ENCODE peak calls at places on chromosome 6, in ten cellular contexts. One of them, this sample, is unnamed.

GRCh38 chr6:106512048-106512957 is 117.0 kb downstream of the RTN4IP1 start:
- DNase-seq in effector memory CD4-positive, alpha-beta T cell: peak
- DNase-seq in fibroblast of lung: peak
- DNase-seq in NCI-H1092 treated with DMSO at 0.1 percent for 48 hours: peak
- DNase-seq in lower lobe of right lung: peak
- DNase-seq in AML-193: peak
- DNase-seq in MG63: peak
- DNase-seq in memory B cell: peak
- DNase-seq in C1 segment of cervical spinal cord: peak
- DNase-seq in hepatocyte: peak
- DNase-seq in this sample: peak

GRCh38 chr6:162217811-162218450 is 509.6 kb downstream of the PRKN start:
- DNase-seq in AML-193: no peak
- DNase-seq in fibroblast of lung: no peak
- DNase-seq in hepatocyte: no peak
- DNase-seq in effector memory CD4-positive, alpha-beta T cell: no peak
- DNase-seq in lower lobe of right lung: no peak
- DNase-seq in NCI-H1092 treated with DMSO at 0.1 percent for 48 hours: no peak
- DNase-seq in C1 segment of cervical spinal cord: no peak
- DNase-seq in memory B cell: no peak
- DNase-seq in MG63: no peak
- DNase-seq in this sample: no peak

GRCh38 chr6:109738200-109738599 is 47.1 kb downstream of the FIG4 start:
- DNase-seq in MG63: no peak
- DNase-seq in fibroblast of lung: no peak
- DNase-seq in C1 segment of cervical spinal cord: no peak
- DNase-seq in lower lobe of right lung: no peak
- DNase-seq in NCI-H1092 treated with DMSO at 0.1 percent for 48 hours: no peak
- DNase-seq in effector memory CD4-positive, alpha-beta T cell: no peak
- DNase-seq in memory B cell: no peak
- DNase-seq in hepatocyte: no peak
- DNase-seq in AML-193: no peak
- DNase-seq in this sample: no peak

GRCh38 chr6:52543729-52544324 is 33.0 kb downstream of the TRAM2 start:
- DNase-seq in lower lobe of right lung: no peak
- DNase-seq in AML-193: no peak
- DNase-seq in fibroblast of lung: peak
- DNase-seq in hepatocyte: no peak
- DNase-seq in MG63: peak
- DNase-seq in memory B cell: no peak
- DNase-seq in effector memory CD4-positive, alpha-beta T cell: no peak
- DNase-seq in C1 segment of cervical spinal cord: no peak
- DNase-seq in NCI-H1092 treated with DMSO at 0.1 percent for 48 hours: no peak
- DNase-seq in this sample: no peak

GRCh38 chr6:4848382-4849068 is 72.3 kb downstream of the CDYL start:
- DNase-seq in lower lobe of right lung: no peak
- DNase-seq in memory B cell: no peak
- DNase-seq in fibroblast of lung: peak
- DNase-seq in C1 segment of cervical spinal cord: no peak
- DNase-seq in AML-193: no peak
- DNase-seq in NCI-H1092 treated with DMSO at 0.1 percent for 48 hours: no peak
- DNase-seq in MG63: no peak
- DNase-seq in effector memory CD4-positive, alpha-beta T cell: no peak
- DNase-seq in hepatocyte: peak
- DNase-seq in this sample: no peak

GRCh38 chr6:12271997-12272396 is 18.2 kb upstream of the EDN1 start:
- DNase-seq in hepatocyte: no peak
- DNase-seq in lower lobe of right lung: no peak
- DNase-seq in C1 segment of cervical spinal cord: no peak
- DNase-seq in effector memory CD4-positive, alpha-beta T cell: no peak
- DNase-seq in memory B cell: no peak
- DNase-seq in MG63: no peak
- DNase-seq in NCI-H1092 treated with DMSO at 0.1 percent for 48 hours: no peak
- DNase-seq in AML-193: no peak
- DNase-seq in fibroblast of lung: peak
- DNase-seq in this sample: no peak

GRCh38 chr6:111403388-111403787 is 79.6 kb downstream of the REV3L start:
- DNase-seq in AML-193: no peak
- DNase-seq in effector memory CD4-positive, alpha-beta T cell: no peak
- DNase-seq in hepatocyte: no peak
- DNase-seq in fibroblast of lung: no peak
- DNase-seq in lower lobe of right lung: no peak
- DNase-seq in memory B cell: no peak
- DNase-seq in MG63: no peak
- DNase-seq in NCI-H1092 treated with DMSO at 0.1 percent for 48 hours: no peak
- DNase-seq in C1 segment of cervical spinal cord: no peak
- DNase-seq in this sample: no peak

GRCh38 chr6:169528755-169529154 is 173.1 kb downstream of the WDR27 start:
- DNase-seq in lower lobe of right lung: no peak
- DNase-seq in memory B cell: no peak
- DNase-seq in AML-193: no peak
- DNase-seq in C1 segment of cervical spinal cord: no peak
- DNase-seq in effector memory CD4-positive, alpha-beta T cell: no peak
- DNase-seq in hepatocyte: no peak
- DNase-seq in NCI-H1092 treated with DMSO at 0.1 percent for 48 hours: no peak
- DNase-seq in fibroblast of lung: no peak
- DNase-seq in MG63: no peak
- DNase-seq in this sample: no peak

GRCh38 chr6:53982361-53983050 is 128.7 kb upstream of the MLIP start:
- DNase-seq in lower lobe of right lung: no peak
- DNase-seq in memory B cell: no peak
- DNase-seq in effector memory CD4-positive, alpha-beta T cell: no peak
- DNase-seq in C1 segment of cervical spinal cord: no peak
- DNase-seq in NCI-H1092 treated with DMSO at 0.1 percent for 48 hours: no peak
- DNase-seq in MG63: no peak
- DNase-seq in AML-193: no peak
- DNase-seq in fibroblast of lung: peak
- DNase-seq in hepatocyte: no peak
- DNase-seq in this sample: no peak

This sample was measured in GM12892.